ENCODE peak calls at places on chromosome 1, in seven cellular contexts. Z is H1, L is IMR-90, E is H9, C is neuronal stem cell, F is mesendoderm, X is trophoblast cell. T is an unnamed sample.

GRCh38 chr1:180131510-180131909 is 23.2 kb upstream of the QSOX1 start:
- DNase-seq in C (no peak), E (no peak), L (peak), F (no peak), Z (no peak), X (peak), T (peak)

GRCh38 chr1:8970870-8971337 is 25.2 kb downstream of the CA6 start:
- DNase-seq in E (no peak), Z (no peak), C (no peak), X (no peak), F (no peak), L (no peak), T (no peak)

GRCh38 chr1:158126425-158126824 is 54.3 kb upstream of the CD1D start:
- DNase-seq in L (no peak), E (no peak), X (no peak), F (no peak), C (no peak), Z (no peak), T (no peak)

GRCh38 chr1:245124644-245125043 is 30.1 kb upstream of the KIF26B start:
- DNase-seq in Z (no peak), L (no peak), C (no peak), X (no peak), E (no peak), F (no peak), T (no peak)

GRCh38 chr1:168135982-168136708 is 585 bp downstream of the GPR161 start:
- DNase-seq in X (no peak), F (peak), E (peak), L (peak), C (no peak), Z (peak), T (peak)

GRCh38 chr1:104488296-104489015 is 738.8 kb downstream of the AMY1C start:
- DNase-seq in X (no peak), F (peak), C (no peak), E (no peak), L (no peak), Z (no peak), T (no peak)

GRCh38 chr1:22176258-22176657 is 33.4 kb upstream of the WNT4 start:
- DNase-seq in Z (no peak), C (no peak), X (no peak), F (no peak), L (no peak), E (no peak), T (no peak)

GRCh38 chr1:175572932-175573871 is 170.2 kb downstream of the TNR start:
- DNase-seq in E (no peak), L (no peak), C (no peak), Z (no peak), X (no peak), F (no peak), T (peak)

GRCh38 chr1:41730806-41731205 is 187.9 kb downstream of the HIVEP3 start:
- DNase-seq in Z (no peak), E (no peak), L (no peak), C (no peak), X (no peak), F (no peak), T (no peak)

GRCh38 chr1:4603317-4604110 is 50.9 kb upstream of the AJAP1 start:
- DNase-seq in E (no peak), Z (no peak), L (no peak), F (peak), C (no peak), X (no peak), T (no peak)

GRCh38 chr1:4600615-4601460 is 53.6 kb upstream of the AJAP1 start:
- DNase-seq in F (no peak), C (no peak), E (peak), Z (no peak), L (no peak), X (no peak), T (no peak)

GRCh38 chr1:4602536-4603316 is 51.7 kb upstream of the AJAP1 start:
- DNase-seq in Z (no peak), C (no peak), F (peak), E (no peak), L (no peak), X (no peak), T (no peak)

GRCh38 chr1:4601986-4602385 is 52.4 kb upstream of the AJAP1 start:
- DNase-seq in F (no peak), X (no peak), C (no peak), L (no peak), E (peak), Z (no peak), T (no peak)

DNA sequence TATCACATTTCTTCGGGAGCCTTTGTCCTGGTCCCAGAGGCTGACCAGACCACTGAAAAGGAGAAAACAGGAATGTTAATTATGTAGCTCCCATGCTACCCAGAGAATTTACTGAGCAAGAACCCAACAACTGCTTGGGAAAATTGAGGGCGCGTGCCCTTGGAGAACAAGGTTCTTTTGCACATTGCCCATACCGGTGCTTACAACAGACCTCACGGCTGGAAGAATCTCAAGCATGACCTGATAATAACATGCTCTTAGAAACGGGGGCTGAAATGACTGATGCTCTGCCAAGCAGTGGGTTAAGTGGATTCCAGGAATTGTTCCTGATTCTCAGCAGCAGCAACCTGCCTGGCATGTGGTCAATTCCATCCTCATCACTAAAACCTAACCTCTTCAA is 49.3 kb upstream of the AJAP1 start:
- DNase-seq in Z (no peak), X (no peak), C (no peak), L (no peak), F (no peak), E (no peak), T (no peak)
- H3K18ac ChIP-seq in Z (no peak), X (no peak), C (peak), L (no peak), F (no peak), E (no peak), T (no peak)

GRCh38 chr1:156666862-156667609 is 10.2 kb downstream of the NES start:
- DNase-seq in F (peak), X (peak), Z (no peak), C (no peak), E (no peak), L (no peak), T (no peak)

GRCh38 chr1:156667968-156668709 is 9.1 kb downstream of the NES start:
- DNase-seq in C (no peak), L (no peak), X (no peak), F (peak), E (peak), Z (peak), T (no peak)

GRCh38 chr1:156665539-156665938 is 11.7 kb downstream of the NES start:
- DNase-seq in Z (no peak), X (no peak), C (no peak), L (no peak), E (no peak), F (no peak), T (no peak)

GRCh38 chr1:156668801-156669637 is 8.2 kb downstream of the NES start:
- DNase-seq in F (peak), C (no peak), Z (peak), X (no peak), L (no peak), E (peak), T (no peak)

GRCh38 chr1:156667610-156667967 is 9.6 kb downstream of the NES start:
- DNase-seq in Z (no peak), C (no peak), X (no peak), E (no peak), L (peak), F (no peak), T (peak)
- H3K9ac ChIP-seq in Z (no peak), C (peak), X (no peak), E (no peak), L (no peak), F (peak), T (peak)

GRCh38 chr1:109873278-109874175 is 37.1 kb upstream of the CSF1 start:
- DNase-seq in F (peak), L (peak), E (no peak), C (no peak), Z (no peak), X (no peak), T (peak)
- H2BK5ac ChIP-seq in F (no peak), L (peak), E (no peak), C (no peak), Z (peak), X (no peak), T (peak)

DNA sequence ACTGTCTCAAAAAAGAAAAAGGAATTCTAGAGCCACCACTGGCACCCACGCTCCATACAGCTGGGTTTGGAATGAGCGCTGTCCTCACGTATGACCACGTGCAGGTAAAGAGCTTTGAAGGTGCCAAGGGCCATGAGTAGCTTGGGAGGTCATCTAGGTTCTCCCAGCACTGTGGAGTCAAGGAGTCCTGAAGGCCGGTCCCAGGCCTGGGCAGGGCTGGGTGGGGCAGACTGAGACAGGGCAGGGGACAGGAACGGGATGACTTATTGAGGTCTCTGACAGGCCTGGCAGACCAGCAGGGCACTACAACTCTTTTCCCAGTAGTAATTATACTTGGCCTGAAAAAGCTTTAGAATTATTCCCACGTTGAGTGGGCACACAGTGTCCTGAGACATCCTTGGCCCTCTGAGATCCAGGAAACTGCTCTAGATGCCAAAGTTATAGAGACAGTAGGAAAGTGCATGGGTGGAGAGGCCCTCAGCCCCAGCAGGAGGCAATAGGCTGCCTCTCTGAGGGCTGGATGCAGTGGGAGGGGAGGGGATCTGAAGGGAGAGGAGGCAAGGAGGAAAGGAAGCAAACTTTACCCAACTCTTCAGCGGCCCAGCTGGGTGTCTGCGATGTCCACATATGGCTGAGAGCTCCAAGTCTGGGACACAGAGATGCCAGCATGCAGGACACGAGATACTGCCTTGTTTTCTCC is 1.8 kb upstream of the CDA start:
- DNase-seq in Z (no peak), X (no peak), C (no peak), F (no peak), L (no peak), E (no peak), T (no peak)
- H3K18ac ChIP-seq in Z (no peak), X (no peak), C (peak), F (no peak), L (no peak), E (no peak), T (no peak)

DNA sequence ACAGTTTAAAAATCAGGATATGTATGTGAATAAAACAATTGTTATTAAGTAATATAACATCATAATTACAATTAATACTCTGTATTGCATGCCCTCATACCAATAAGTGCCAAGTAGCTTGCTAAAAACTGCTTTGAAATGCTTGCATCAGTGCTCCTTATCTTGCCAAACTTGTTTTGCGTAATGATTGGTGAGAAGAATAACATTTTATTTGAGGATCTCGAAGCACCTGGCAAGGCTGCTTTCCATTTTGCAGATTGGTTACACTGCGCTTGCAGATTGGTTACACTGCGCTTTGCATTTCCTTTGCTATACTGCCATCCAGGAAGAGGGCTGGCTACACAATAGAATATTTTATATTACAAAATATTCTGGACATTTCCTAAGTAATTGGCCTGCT is 1.7 kb upstream of the PBX1 start:
- DNase-seq in Z (no peak), C (no peak), F (no peak), E (no peak), X (no peak), L (no peak), T (no peak)
- H3K9ac ChIP-seq in Z (no peak), C (no peak), F (no peak), E (no peak), X (no peak), L (no peak), T (no peak)